ENCODE peak calls at places on chromosomes 5 and 9, in seven cellular contexts. I is left lung, J is upper lobe of right lung, T is psoas muscle, R is PC-3, U is upper lobe of left lung, M is gastrocnemius medialis. C is an unnamed sample.

GRCh38 chr5:134131165-134131564 is 16.7 kb downstream of the TCF7 start:
- ATAC-seq in I (no peak), J (no peak), T (no peak), R (no peak), U (no peak), M (no peak), C (no peak)

GRCh38 chr5:1493941-1494340 is 29.8 kb downstream of the LPCAT1 start:
- ATAC-seq in I (no peak), J (no peak), T (no peak), R (no peak), U (no peak), M (no peak), C (no peak)

GRCh38 chr5:14316471-14316870 is 173.3 kb downstream of the TRIO start:
- ATAC-seq in I (no peak), J (peak), T (no peak), R (no peak), U (peak), M (no peak), C (peak)

GRCh38 chr5:174520420-174521396 is 203.7 kb upstream of the MSX2 start:
- ATAC-seq in I (no peak), J (no peak), T (no peak), R (no peak), U (peak), M (no peak), C (no peak)

GRCh38 chr5:167947312-167947711 is 344.1 kb upstream of the WWC1 start:
- ATAC-seq in I (no peak), J (no peak), T (no peak), R (no peak), U (no peak), M (no peak), C (no peak)

GRCh38 chr9:71830929-71831328 is 62.6 kb upstream of the CEMIP2 start:
- ATAC-seq in I (no peak), J (no peak), T (no peak), R (peak), U (no peak), M (no peak), C (no peak)

GRCh38 chr9:5113994-5114748 is 71.3 kb downstream of the INSL6 start:
- ATAC-seq in I (no peak), J (peak), T (no peak), R (no peak), U (peak), M (no peak), C (no peak)

GRCh38 chr5:142590451-142591240 is 95.2 kb downstream of the FGF1 start:
- ATAC-seq in I (no peak), J (no peak), T (no peak), R (no peak), U (no peak), M (peak), C (no peak)

GRCh38 chr9:83068414-83068813 is 5.5 kb upstream of the RASEF start:
- ATAC-seq in I (no peak), J (no peak), T (no peak), R (no peak), U (no peak), M (no peak), C (no peak)

GRCh38 chr9:123990427-123990826 is 21.1 kb upstream of the LHX2 start:
- ATAC-seq in I (no peak), J (no peak), T (no peak), R (no peak), U (no peak), M (no peak), C (no peak)

GRCh38 chr9:79034583-79034982 is 537.2 kb upstream of the TLE4 start:
- ATAC-seq in I (no peak), J (no peak), T (no peak), R (no peak), U (no peak), M (no peak), C (no peak)

GRCh38 chr9:91714020-91714721 is 235.9 kb downstream of the ROR2 start:
- ATAC-seq in I (peak), J (peak), T (peak), R (peak), U (peak), M (no peak), C (peak)

GRCh38 chr9:90801507-90802289 is at the start of gene SYK:
- ATAC-seq in I (peak), J (peak), T (peak), R (peak), U (peak), M (no peak), C (peak)

GRCh38 chr5:27450607-27451006 is 412.2 kb upstream of the CDH9 start:
- ATAC-seq in I (no peak), J (no peak), T (no peak), R (peak), U (no peak), M (no peak), C (no peak)

GRCh38 chr9:130040901-130041647 is 1.9 kb downstream of the FNBP1 start:
- ATAC-seq in I (no peak), J (no peak), T (no peak), R (no peak), U (no peak), M (no peak), C (no peak)

GRCh38 chr9:88818495-88819201 is 172.6 kb upstream of the S1PR3 start:
- ATAC-seq in I (no peak), J (no peak), T (no peak), R (peak), U (no peak), M (no peak), C (no peak)

GRCh38 chr9:31807574-31808256 is 576.7 kb upstream of the ACO1 start:
- ATAC-seq in I (no peak), J (no peak), T (no peak), R (no peak), U (no peak), M (no peak), C (no peak)

GRCh38 chr9:120890415-120891254 is 13.6 kb upstream of the PHF19 start:
- ATAC-seq in I (peak), J (peak), T (no peak), R (no peak), U (no peak), M (no peak), C (no peak)

GRCh38 chr5:674630-675011 is 18.5 kb downstream of the TPPP start:
- ATAC-seq in I (no peak), J (no peak), T (no peak), R (peak), U (no peak), M (peak), C (no peak)

GRCh38 chr5:38297830-38298608 is 39.7 kb downstream of the EGFLAM start:
- ATAC-seq in I (no peak), J (peak), T (no peak), R (no peak), U (peak), M (peak), C (peak)

GRCh38 chr9:68779558-68780376 is 74.7 kb downstream of the PIP5K1B start:
- ATAC-seq in I (peak), J (peak), T (peak), R (peak), U (peak), M (peak), C (peak)

GRCh38 chr5:149667827-149668122 is 62.3 kb upstream of the PPARGC1B start:
- ATAC-seq in I (no peak), J (no peak), T (no peak), R (no peak), U (no peak), M (no peak), C (no peak)

GRCh38 chr5:109349419-109349818 is 60.4 kb downstream of the PJA2 start:
- ATAC-seq in I (no peak), J (no peak), T (peak), R (no peak), U (no peak), M (no peak), C (no peak)

GRCh38 chr5:14400611-14401010 is 181.0 kb upstream of the OTULINL start:
- ATAC-seq in I (no peak), J (no peak), T (no peak), R (no peak), U (no peak), M (no peak), C (no peak)

GRCh38 chr9:105438136-105438839 is 9.5 kb upstream of the FSD1L start:
- ATAC-seq in I (peak), J (no peak), T (peak), R (no peak), U (no peak), M (peak), C (no peak)

GRCh38 chr5:61657010-61657409 is 325.0 kb downstream of the ZSWIM6 start:
- ATAC-seq in I (no peak), J (no peak), T (no peak), R (no peak), U (no peak), M (no peak), C (no peak)

GRCh38 chr9:83920469-83920941 is 727 bp downstream of the KIF27 start:
- ATAC-seq in I (peak), J (peak), T (peak), R (peak), U (peak), M (peak), C (peak)

GRCh38 chr5:61860978-61861377 is 445.0 kb upstream of the KIF2A start:
- ATAC-seq in I (no peak), J (no peak), T (no peak), R (no peak), U (no peak), M (no peak), C (no peak)

GRCh38 chr5:139061274-139061673 is 136.9 kb downstream of the SIL1 start:
- ATAC-seq in I (peak), J (peak), T (peak), R (no peak), U (peak), M (peak), C (peak)

GRCh38 chr5:174937201-174938130 is 213.1 kb downstream of the MSX2 start:
- ATAC-seq in I (no peak), J (no peak), T (no peak), R (no peak), U (no peak), M (no peak), C (no peak)

GRCh38 chr5:147445951-147446350 is 63.9 kb downstream of the DPYSL3 start:
- ATAC-seq in I (no peak), J (no peak), T (no peak), R (no peak), U (no peak), M (no peak), C (no peak)

GRCh38 chr9:33687779-33688178 is 107.6 kb upstream of the PRSS3 start:
- ATAC-seq in I (no peak), J (peak), T (no peak), R (no peak), U (no peak), M (no peak), C (no peak)

GRCh38 chr5:16550316-16550952 is 66.4 kb downstream of the RETREG1 start:
- ATAC-seq in I (peak), J (peak), T (peak), R (peak), U (no peak), M (peak), C (no peak)

GRCh38 chr5:125011014-125011413 is 264.6 kb upstream of the ZNF608 start:
- ATAC-seq in I (no peak), J (no peak), T (no peak), R (no peak), U (no peak), M (no peak), C (no peak)

GRCh38 chr5:79666758-79667157 is 22.9 kb upstream of the CMYA5 start:
- ATAC-seq in I (no peak), J (no peak), T (peak), R (no peak), U (no peak), M (no peak), C (no peak)

GRCh38 chr5:43609752-43610151 is 6.8 kb downstream of the NNT start:
- ATAC-seq in I (no peak), J (no peak), T (no peak), R (peak), U (no peak), M (no peak), C (no peak)

GRCh38 chr9:37776328-37776727 is 8.5 kb downstream of the EXOSC3 start:
- ATAC-seq in I (no peak), J (no peak), T (no peak), R (peak), U (no peak), M (no peak), C (no peak)

GRCh38 chr5:149297340-149298023 is 25.8 kb downstream of the AFAP1L1 start:
- ATAC-seq in I (no peak), J (no peak), T (peak), R (peak), U (no peak), M (no peak), C (no peak)

GRCh38 chr5:154583545-154584168 is 105.6 kb upstream of the HAND1 start:
- ATAC-seq in I (no peak), J (no peak), T (no peak), R (peak), U (no peak), M (no peak), C (no peak)

GRCh38 chr5:41412496-41412895 is 97.9 kb downstream of the PLCXD3 start:
- ATAC-seq in I (no peak), J (no peak), T (no peak), R (no peak), U (no peak), M (no peak), C (no peak)

GRCh38 chr5:41408676-41409443 is 101.5 kb downstream of the PLCXD3 start:
- ATAC-seq in I (no peak), J (no peak), T (no peak), R (peak), U (no peak), M (no peak), C (no peak)

GRCh38 chr5:41413067-41413466 is 97.3 kb downstream of the PLCXD3 start:
- ATAC-seq in I (no peak), J (no peak), T (no peak), R (no peak), U (no peak), M (no peak), C (no peak)

GRCh38 chr5:41410307-41410706 is 100.1 kb downstream of the PLCXD3 start:
- ATAC-seq in I (no peak), J (no peak), T (no peak), R (no peak), U (no peak), M (no peak), C (no peak)

DNA sequence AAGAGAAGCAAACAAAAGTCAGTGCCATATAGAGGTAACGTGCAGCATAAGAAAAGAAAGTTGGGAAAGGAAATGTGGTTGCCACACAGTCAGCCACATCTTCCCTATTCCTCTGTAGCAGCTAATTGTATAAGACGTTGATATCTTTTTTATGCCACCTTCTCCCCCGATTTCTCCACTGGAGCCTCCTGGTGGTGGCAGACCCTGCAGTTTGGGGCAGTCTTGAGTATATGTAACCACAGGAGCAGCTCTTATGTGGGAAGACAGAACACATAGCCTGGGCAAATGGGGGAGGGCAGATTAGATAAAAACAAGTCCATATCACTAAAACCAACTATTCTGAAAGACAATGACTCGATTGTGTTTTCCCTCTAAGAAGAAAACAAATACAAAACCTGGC is 99.7 kb downstream of the PLCXD3 start:
- ATAC-seq in I (no peak), J (no peak), T (no peak), R (no peak), U (no peak), M (no peak), C (no peak)
- TF ChIP-seq CTCF in I (no peak), J (no peak), T (no peak), R (peak), U (no peak), M (no peak), C (no peak)

DNA sequence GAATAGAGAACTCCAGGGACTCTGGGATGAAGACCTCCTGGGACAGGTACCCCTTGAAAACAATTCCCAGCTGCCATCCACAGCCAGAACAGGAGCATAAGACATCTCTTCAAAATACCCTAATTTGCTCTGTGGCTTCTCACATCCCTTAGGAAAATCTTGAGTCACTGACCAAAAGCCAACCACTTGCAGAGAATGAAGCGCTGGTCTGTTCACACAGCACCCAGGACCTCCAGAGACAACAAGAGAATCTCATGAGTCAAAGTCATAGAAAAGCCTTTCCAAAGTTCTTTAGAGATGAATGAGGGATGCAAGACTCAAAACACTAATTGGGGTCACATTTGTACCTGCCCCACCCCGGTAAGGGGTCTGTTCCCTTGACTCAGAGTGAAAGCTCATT is 210.6 kb downstream of the SEMA5A start:
- ATAC-seq in I (no peak), J (no peak), T (no peak), R (no peak), U (no peak), M (no peak), C (no peak)
- TF ChIP-seq CTCF in I (no peak), J (no peak), T (no peak), R (no peak), U (no peak), M (no peak), C (no peak)

GRCh38 chr5:82754347-82754746 is 322.8 kb downstream of the TMEM167A start:
- ATAC-seq in I (no peak), J (no peak), T (no peak), R (peak), U (no peak), M (no peak), C (no peak)

GRCh38 chr5:82748688-82749091 is 328.5 kb downstream of the TMEM167A start:
- ATAC-seq in I (no peak), J (no peak), T (no peak), R (no peak), U (no peak), M (no peak), C (no peak)

GRCh38 chr5:82745016-82745415 is 332.2 kb downstream of the TMEM167A start:
- ATAC-seq in I (no peak), J (no peak), T (no peak), R (no peak), U (no peak), M (no peak), C (no peak)

GRCh38 chr5:82753374-82753773 is 323.8 kb downstream of the TMEM167A start:
- ATAC-seq in I (no peak), J (no peak), T (no peak), R (no peak), U (no peak), M (no peak), C (no peak)

DNA sequence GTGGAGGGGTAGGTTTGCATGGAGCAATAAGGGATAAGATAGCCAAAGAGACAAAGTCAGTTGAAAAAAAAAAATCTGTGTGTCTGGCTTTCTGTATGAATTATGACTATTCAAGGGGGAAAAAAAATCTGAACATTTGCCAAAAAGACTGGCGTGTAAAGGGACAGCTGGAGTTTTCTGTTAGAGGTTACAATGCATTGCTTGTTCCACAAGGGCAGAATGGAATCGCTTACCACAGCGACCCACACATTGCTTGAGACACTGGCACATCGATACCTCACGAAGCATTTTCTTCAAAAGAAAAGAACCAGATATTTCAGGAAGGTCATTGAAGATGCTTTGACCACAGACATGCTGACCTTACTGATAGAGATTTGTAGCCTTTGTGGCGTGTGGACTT is 327.7 kb downstream of the TMEM167A start:
- ATAC-seq in I (no peak), J (no peak), T (no peak), R (no peak), U (no peak), M (no peak), C (no peak)
- TF ChIP-seq CTCF in I (no peak), J (no peak), T (no peak), R (no peak), U (no peak), M (no peak), C (no peak)

DNA sequence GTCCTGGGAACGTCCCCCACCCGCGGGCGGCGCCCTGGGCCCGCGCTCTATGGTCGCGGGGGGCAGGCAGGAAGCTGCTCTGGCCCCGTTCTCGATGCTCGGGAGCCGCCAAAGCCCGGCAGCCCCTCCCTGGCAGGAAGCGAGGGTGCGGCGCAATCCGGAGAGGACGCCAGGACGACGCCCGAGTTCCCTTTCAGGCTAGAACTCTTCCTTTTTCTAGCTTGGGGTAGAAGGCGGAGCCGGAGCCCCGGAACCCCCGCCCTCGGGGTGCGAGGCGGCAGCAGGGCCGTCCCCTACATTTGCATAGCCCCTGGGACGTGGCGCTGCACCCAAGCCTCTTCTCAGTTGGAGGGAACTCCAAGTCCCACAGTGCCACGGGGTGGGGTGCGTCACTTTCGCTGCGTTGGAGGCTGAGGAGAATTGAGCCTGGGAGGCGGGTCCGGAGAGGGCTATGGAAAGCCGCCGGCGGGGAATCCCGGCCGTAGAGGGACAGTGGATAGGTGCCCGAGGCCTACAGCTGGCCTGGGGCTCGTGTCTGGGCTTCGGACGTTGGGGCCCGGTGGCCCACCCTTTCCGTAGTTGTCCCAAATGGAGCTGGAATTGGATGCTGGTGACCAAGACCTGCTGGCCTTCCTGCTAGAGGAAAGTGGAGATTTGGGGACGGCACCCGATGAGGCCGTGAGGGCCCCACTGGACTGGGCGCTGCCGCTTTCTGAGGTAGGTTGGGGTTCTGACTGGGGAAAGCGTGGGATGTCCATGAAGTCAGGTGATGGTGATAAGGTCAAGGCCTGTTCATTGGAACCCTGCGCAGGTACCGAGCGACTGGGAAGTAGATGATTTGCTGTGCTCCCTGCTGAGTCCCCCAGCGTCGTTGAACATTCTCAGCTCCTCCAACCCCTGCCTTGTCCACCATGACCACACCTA is at the start of the genes CREB3 and TLN1:
- ATAC-seq in I (peak), J (peak), T (peak), R (peak), U (peak), M (peak), C (peak)
- TF ChIP-seq CTCF in I (no peak), J (no peak), T (no peak), R (peak), U (no peak), M (no peak), C (no peak)

GRCh38 chr5:122101636-122102285 is 23.7 kb upstream of the LOX start:
- ATAC-seq in I (peak), J (peak), T (no peak), R (peak), U (no peak), M (no peak), C (peak)
- TF ChIP-seq CTCF in I (peak), J (peak), T (peak), R (peak), U (peak), M (peak), C (peak)

GRCh38 chr9:137217276-137218211 is 4.5 kb downstream of the RNF208 start:
- ATAC-seq in I (peak), J (peak), T (peak), R (peak), U (peak), M (peak), C (peak)
- TF ChIP-seq CTCF in I (no peak), J (no peak), T (no peak), R (no peak), U (no peak), M (no peak), C (no peak)